ENCODE peak calls at places on chromosome X, in seven cellular contexts. One of them, this sample, is unnamed. For H3K4me1, the result is how much of the 10 kb centered on the place peaks cover.

GRCh38 chrX:50204364-50204899 is at the start of gene CCNB3:
- DNase-seq in heart left ventricle: peak
- DNase-seq in A549: peak
- DNase-seq in MM.1S: peak
- DNase-seq in Caco-2: peak
- DNase-seq in spleen: peak
- DNase-seq in astrocyte: peak
- DNase-seq in this sample: peak

GRCh38 chrX:15815779-15816452 is 25.6 kb downstream of the ZRSR2 start:
- DNase-seq in spleen: no peak
- DNase-seq in heart left ventricle: no peak
- DNase-seq in astrocyte: no peak
- DNase-seq in Caco-2: peak
- DNase-seq in A549: peak
- DNase-seq in MM.1S: peak
- DNase-seq in this sample: no peak

GRCh38 chrX:112266136-112266535 is 183.6 kb upstream of the TRPC5 start:
- DNase-seq in Caco-2: no peak
- DNase-seq in MM.1S: no peak
- DNase-seq in A549: no peak
- DNase-seq in astrocyte: no peak
- DNase-seq in heart left ventricle: no peak
- DNase-seq in spleen: no peak
- DNase-seq in this sample: no peak

GRCh38 chrX:9598344-9598743 is 133.5 kb downstream of the TBL1X start:
- DNase-seq in MM.1S: no peak
- DNase-seq in heart left ventricle: no peak
- DNase-seq in spleen: no peak
- DNase-seq in astrocyte: no peak
- DNase-seq in Caco-2: no peak
- DNase-seq in A549: no peak
- DNase-seq in this sample: no peak

GRCh38 chrX:19956923-19957322 is 33.9 kb downstream of the BCLAF3 start:
- DNase-seq in Caco-2: no peak
- DNase-seq in heart left ventricle: peak
- DNase-seq in astrocyte: peak
- DNase-seq in MM.1S: no peak
- DNase-seq in A549: no peak
- DNase-seq in spleen: no peak
- DNase-seq in this sample: no peak

GRCh38 chrX:87078231-87078630 is 439.4 kb upstream of the KLHL4 start:
- DNase-seq in heart left ventricle: no peak
- DNase-seq in MM.1S: no peak
- DNase-seq in astrocyte: no peak
- DNase-seq in Caco-2: no peak
- DNase-seq in A549: no peak
- DNase-seq in spleen: no peak
- DNase-seq in this sample: no peak

GRCh38 chrX:41516995-41517660 is 70.0 kb downstream of the NYX start:
- DNase-seq in MM.1S: no peak
- DNase-seq in astrocyte: no peak
- DNase-seq in A549: no peak
- DNase-seq in heart left ventricle: no peak
- DNase-seq in spleen: no peak
- DNase-seq in Caco-2: no peak
- DNase-seq in this sample: no peak

GRCh38 chrX:85851418-85851817 is 195.9 kb downstream of the CHM start:
- DNase-seq in Caco-2: peak
- DNase-seq in astrocyte: no peak
- DNase-seq in MM.1S: peak
- DNase-seq in A549: peak
- DNase-seq in spleen: peak
- DNase-seq in heart left ventricle: no peak
- DNase-seq in this sample: no peak

GRCh38 chrX:17802756-17803155 is 58.3 kb downstream of the RAI2 start:
- DNase-seq in spleen: no peak
- DNase-seq in heart left ventricle: no peak
- DNase-seq in astrocyte: no peak
- DNase-seq in Caco-2: no peak
- DNase-seq in MM.1S: no peak
- DNase-seq in A549: no peak
- DNase-seq in this sample: no peak

GRCh38 chrX:47200385-47201150 is 6.9 kb downstream of the UBA1 start:
- DNase-seq in A549: peak
- DNase-seq in spleen: no peak
- DNase-seq in astrocyte: peak
- DNase-seq in Caco-2: peak
- DNase-seq in MM.1S: no peak
- DNase-seq in heart left ventricle: peak
- DNase-seq in this sample: no peak

GRCh38 chrX:74520291-74520690 is 94.1 kb downstream of the RLIM start:
- DNase-seq in A549: no peak
- DNase-seq in heart left ventricle: no peak
- DNase-seq in spleen: no peak
- DNase-seq in MM.1S: no peak
- DNase-seq in astrocyte: no peak
- DNase-seq in Caco-2: no peak
- DNase-seq in this sample: no peak

GRCh38 chrX:26649534-26649933 is 433.6 kb downstream of the MAGEB5 start:
- DNase-seq in MM.1S: peak
- DNase-seq in Caco-2: no peak
- DNase-seq in astrocyte: no peak
- DNase-seq in spleen: no peak
- DNase-seq in heart left ventricle: no peak
- DNase-seq in A549: peak
- DNase-seq in this sample: no peak

GRCh38 chrX:18964880-18965279 is 19.0 kb downstream of the PHKA2 start:
- DNase-seq in spleen: no peak
- DNase-seq in heart left ventricle: no peak
- DNase-seq in MM.1S: no peak
- DNase-seq in A549: no peak
- DNase-seq in astrocyte: no peak
- DNase-seq in Caco-2: no peak
- DNase-seq in this sample: no peak

DNA sequence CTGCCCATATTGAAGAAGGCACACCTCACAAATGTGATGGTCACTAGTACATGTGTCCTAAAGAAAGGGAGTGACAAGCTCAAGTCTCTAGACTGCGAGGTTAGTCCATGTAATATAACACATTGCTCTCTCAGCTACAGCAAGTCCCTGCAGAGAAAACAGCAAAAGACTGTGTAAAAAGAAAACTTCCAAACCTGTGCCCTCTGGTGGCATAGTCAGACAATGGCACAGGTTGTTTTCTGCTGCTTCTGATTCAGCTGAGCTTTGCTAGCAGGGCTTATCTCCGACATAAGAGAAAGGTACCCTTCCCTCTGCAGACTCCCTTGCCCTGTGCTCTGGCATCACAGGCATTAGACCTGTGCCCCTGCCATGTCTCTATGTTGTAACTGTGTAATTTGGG is 1.4 kb upstream of the SERPINA7 start:
- DNase-seq in A549: no peak
- DNase-seq in Caco-2: peak
- DNase-seq in heart left ventricle: no peak
- DNase-seq in spleen: no peak
- DNase-seq in MM.1S: peak
- DNase-seq in astrocyte: no peak
- DNase-seq in this sample: no peak
- TF ChIP-seq CTCF in A549: peak
- TF ChIP-seq CTCF in Caco-2: no peak
- TF ChIP-seq CTCF in heart left ventricle: no peak
- TF ChIP-seq CTCF in spleen: no peak
- TF ChIP-seq CTCF in MM.1S: peak
- TF ChIP-seq CTCF in astrocyte: peak
- TF ChIP-seq CTCF in this sample: peak

DNA sequence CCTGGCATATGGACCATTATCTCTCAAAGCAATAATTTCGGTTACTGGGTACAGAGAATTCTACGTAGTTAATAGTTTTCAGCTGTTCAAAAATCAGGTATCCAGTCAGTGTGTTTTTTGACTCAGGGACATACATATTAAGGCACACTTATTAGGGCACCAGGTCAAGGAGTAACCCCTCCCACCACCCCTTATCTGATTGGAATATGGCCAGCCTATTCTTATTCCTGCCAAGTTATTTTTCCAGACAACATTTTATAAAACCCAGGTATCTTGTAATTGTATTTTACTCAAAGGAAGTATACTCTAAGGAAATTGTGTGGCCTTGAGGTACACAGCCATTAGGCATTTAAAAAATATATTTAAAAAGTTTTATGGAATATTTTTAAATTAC is 4.3 kb downstream of the ZFX start:
- DNase-seq in Caco-2: no peak
- DNase-seq in astrocyte: no peak
- DNase-seq in spleen: no peak
- DNase-seq in A549: no peak
- DNase-seq in heart left ventricle: no peak
- DNase-seq in MM.1S: no peak
- DNase-seq in this sample: no peak
- H3K4me1 ChIP-seq in Caco-2: under half
- H3K4me1 ChIP-seq in astrocyte: under half
- H3K4me1 ChIP-seq in spleen: under half
- H3K4me1 ChIP-seq in A549: half or more
- H3K4me1 ChIP-seq in heart left ventricle: under half
- H3K4me1 ChIP-seq in MM.1S: under half
- H3K4me1 ChIP-seq in this sample: under half

GRCh38 chrX:80430826-80431501 is 10.7 kb downstream of the TENT5D start:
- DNase-seq in MM.1S: peak
- DNase-seq in Caco-2: peak
- DNase-seq in A549: no peak
- DNase-seq in heart left ventricle: no peak
- DNase-seq in spleen: no peak
- DNase-seq in astrocyte: no peak
- DNase-seq in this sample: no peak
- TF ChIP-seq CTCF in MM.1S: peak
- TF ChIP-seq CTCF in Caco-2: no peak
- TF ChIP-seq CTCF in A549: no peak
- TF ChIP-seq CTCF in heart left ventricle: no peak
- TF ChIP-seq CTCF in spleen: no peak
- TF ChIP-seq CTCF in astrocyte: no peak
- TF ChIP-seq CTCF in this sample: no peak

GRCh38 chrX:117788339-117788738 is 328.3 kb downstream of the KLHL13 start:
- DNase-seq in heart left ventricle: no peak
- DNase-seq in astrocyte: no peak
- DNase-seq in A549: no peak
- DNase-seq in spleen: no peak
- DNase-seq in Caco-2: no peak
- DNase-seq in MM.1S: no peak
- DNase-seq in this sample: no peak
- H3K4me1 ChIP-seq in heart left ventricle: under half
- H3K4me1 ChIP-seq in astrocyte: under half
- H3K4me1 ChIP-seq in A549: under half
- H3K4me1 ChIP-seq in spleen: under half
- H3K4me1 ChIP-seq in Caco-2: under half
- H3K4me1 ChIP-seq in MM.1S: under half
- H3K4me1 ChIP-seq in this sample: under half

DNA sequence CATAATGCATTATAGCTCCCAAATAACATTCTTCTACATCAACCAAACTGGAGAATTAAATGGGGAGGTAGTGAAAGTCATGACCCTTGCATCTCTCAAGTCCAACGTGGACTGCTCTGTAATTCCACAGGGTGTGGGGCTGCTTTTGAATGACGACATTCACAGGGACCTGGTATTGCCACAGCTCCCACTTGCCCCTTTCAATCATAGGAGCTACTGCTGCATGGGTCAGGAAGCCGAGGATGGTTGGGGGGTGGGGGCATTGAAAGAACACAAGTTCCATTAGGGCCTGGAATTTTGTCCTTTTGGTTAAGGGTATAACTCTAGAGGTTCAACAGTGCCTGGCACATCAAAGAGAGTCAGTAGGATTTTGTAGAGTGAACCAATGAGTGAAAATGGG is 7.4 kb upstream of the CT55 start:
- DNase-seq in spleen: no peak
- DNase-seq in heart left ventricle: no peak
- DNase-seq in MM.1S: no peak
- DNase-seq in astrocyte: no peak
- DNase-seq in A549: no peak
- DNase-seq in Caco-2: no peak
- DNase-seq in this sample: no peak
- TF ChIP-seq CTCF in spleen: no peak
- TF ChIP-seq CTCF in heart left ventricle: no peak
- TF ChIP-seq CTCF in MM.1S: no peak
- TF ChIP-seq CTCF in astrocyte: no peak
- TF ChIP-seq CTCF in A549: no peak
- TF ChIP-seq CTCF in Caco-2: no peak
- TF ChIP-seq CTCF in this sample: no peak